ENCODE peak calls at places on chromosome 4, in five cellular contexts. U is NCI-H748 treated with DMSO at 0.1 percent for 48 hours; H is mucosa of descending colon; E is memory B cell; M is CD8-positive, alpha-beta T cell. Y is an unnamed sample.

GRCh38 chr4:138897818-138898226 is 117.8 kb upstream of the NOCT start:
- DNase-seq in U (peak; percentile 57), H (no peak), E (no peak), M (no peak), Y (no peak)

GRCh38 chr4:182189107-182189878 is 53.9 kb upstream of the TENM3 start:
- DNase-seq in U (no peak), H (no peak), E (no peak), M (no peak), Y (no peak)

GRCh38 chr4:126512998-126513397 is 1119.8 kb upstream of the INTU start:
- DNase-seq in U (no peak), H (no peak), E (no peak), M (no peak), Y (no peak)

GRCh38 chr4:2263701-2264321 is 1.9 kb upstream of the MXD4 start:
- DNase-seq in U (no peak), H (no peak), E (no peak), M (no peak), Y (no peak)

GRCh38 chr4:118760092-118760491 is 74.9 kb downstream of the METTL14 start:
- DNase-seq in U (no peak), H (no peak), E (no peak), M (no peak), Y (no peak)

GRCh38 chr4:45215976-45216542 is 489.7 kb upstream of the GNPDA2 start:
- DNase-seq in U (no peak), H (no peak), E (no peak), M (no peak), Y (no peak)

GRCh38 chr4:66465111-66465510 is 794.8 kb upstream of the EPHA5 start:
- DNase-seq in U (no peak), H (no peak), E (no peak), M (no peak), Y (no peak)

GRCh38 chr4:118076958-118077766 is 42.9 kb downstream of the NDST3 start:
- DNase-seq in U (no peak), H (peak; percentile 40), E (no peak), M (no peak), Y (peak; percentile 16)

GRCh38 chr4:2962614-2963184 is 507 bp downstream of the NOP14 start:
- DNase-seq in U (no peak), H (peak; percentile 49), E (no peak), M (no peak), Y (no peak)

GRCh38 chr4:151804821-151805220 is 44.0 kb upstream of the GATB start:
- DNase-seq in U (no peak), H (no peak), E (no peak), M (no peak), Y (no peak)

GRCh38 chr4:100984901-100985300 is 362.4 kb downstream of the PPP3CA start:
- DNase-seq in U (no peak), H (no peak), E (no peak), M (no peak), Y (no peak)

GRCh38 chr4:152037435-152037834 is 276.6 kb upstream of the GATB start:
- DNase-seq in U (no peak), H (no peak), E (no peak), M (no peak), Y (no peak)

GRCh38 chr4:16516796-16517413 is 290.6 kb upstream of the TAPT1 start:
- DNase-seq in U (no peak), H (peak; percentile 8), E (no peak), M (no peak), Y (peak; percentile 63)

GRCh38 chr4:185566972-185567749 is 31.9 kb upstream of the PDLIM3 start:
- DNase-seq in U (no peak), H (peak; percentile 18), E (no peak), M (no peak), Y (peak; percentile 95)

GRCh38 chr4:37224832-37225231 is 19.7 kb upstream of the NWD2 start:
- DNase-seq in U (no peak), H (no peak), E (no peak), M (no peak), Y (no peak)

GRCh38 chr4:13922459-13922858 is 294.9 kb upstream of the BOD1L1 start:
- DNase-seq in U (no peak), H (no peak), E (no peak), M (no peak), Y (no peak)

GRCh38 chr4:7892212-7893019 is 47.2 kb downstream of the AFAP1 start:
- DNase-seq in U (no peak), H (no peak), E (no peak), M (no peak), Y (no peak)

GRCh38 chr4:9924750-9925149 is 96.5 kb downstream of the SLC2A9 start:
- DNase-seq in U (no peak), H (no peak), E (no peak), M (no peak), Y (no peak)

GRCh38 chr4:61425315-61425714 is 225.2 kb downstream of the ADGRL3 start:
- DNase-seq in U (no peak), H (no peak), E (no peak), M (no peak), Y (no peak)

GRCh38 chr4:142191901-142192300 is 555.5 kb downstream of the IL15 start:
- DNase-seq in U (no peak), H (no peak), E (no peak), M (no peak), Y (no peak)

GRCh38 chr4:20512980-20513379 is 187.3 kb upstream of the PACRGL start:
- DNase-seq in U (no peak), H (no peak), E (no peak), M (no peak), Y (no peak)

GRCh38 chr4:141406237-141406636 is 185.5 kb downstream of the ZNF330 start:
- DNase-seq in U (no peak), H (no peak), E (no peak), M (no peak), Y (no peak)

GRCh38 chr4:106325800-106326199 is 9.4 kb downstream of the AIMP1 start:
- DNase-seq in U (no peak), H (no peak), E (no peak), M (no peak), Y (peak; percentile 37)

GRCh38 chr4:38923746-38924145 is 56.1 kb downstream of the FAM114A1 start:
- DNase-seq in U (no peak), H (no peak), E (no peak), M (no peak), Y (no peak)

GRCh38 chr4:143382539-143382938 is 45.9 kb downstream of the GAB1 start:
- DNase-seq in U (no peak), H (no peak), E (no peak), M (no peak), Y (peak; percentile 70)

GRCh38 chr4:71449040-71449439 is 110.2 kb downstream of the SLC4A4 start:
- DNase-seq in U (no peak), H (no peak), E (no peak), M (no peak), Y (no peak)

GRCh38 chr4:3288571-3289094 is 4.2 kb upstream of the RGS12 start:
- DNase-seq in U (no peak), H (no peak), E (no peak), M (no peak), Y (no peak)

GRCh38 chr4:26912810-26913209 is 52.2 kb downstream of the STIM2 start:
- DNase-seq in U (no peak), H (no peak), E (no peak), M (no peak), Y (no peak)

GRCh38 chr4:95204873-95205272 is 343.9 kb downstream of the UNC5C start:
- DNase-seq in U (no peak), H (no peak), E (no peak), M (no peak), Y (no peak)

GRCh38 chr4:18953613-18954012 is 932.1 kb upstream of the LCORL start:
- DNase-seq in U (no peak), H (no peak), E (no peak), M (no peak), Y (no peak)